ENCODE peak calls at places on chromosomes 4 and X, in seven cellular contexts. One of them, this sample, is unnamed.

GRCh38 chr4:211033-211511 is 86.8 kb downstream of the ZNF718 start:
- DNase-seq in cardiac muscle cell: no peak
- DNase-seq in HCT116: no peak
- DNase-seq in choroid plexus epithelial cell: no peak
- DNase-seq in HepG2: no peak
- DNase-seq in lower leg skin: no peak
- DNase-seq in adrenal gland: no peak
- DNase-seq in this sample: no peak

GRCh38 chrX:44352739-44353138 is 9.3 kb upstream of the EFHC2 start:
- DNase-seq in cardiac muscle cell: no peak
- DNase-seq in HCT116: no peak
- DNase-seq in choroid plexus epithelial cell: no peak
- DNase-seq in HepG2: no peak
- DNase-seq in lower leg skin: peak; percentile 20
- DNase-seq in adrenal gland: no peak
- DNase-seq in this sample: no peak

GRCh38 chr4:185792384-185793146 is 19.4 kb downstream of the SORBS2 start:
- DNase-seq in cardiac muscle cell: peak; percentile 46
- DNase-seq in HCT116: no peak
- DNase-seq in choroid plexus epithelial cell: peak; percentile 99
- DNase-seq in HepG2: peak; percentile 95
- DNase-seq in lower leg skin: no peak
- DNase-seq in adrenal gland: no peak
- DNase-seq in this sample: no peak

GRCh38 chr4:102569200-102569599 is 68.0 kb downstream of the NFKB1 start:
- DNase-seq in cardiac muscle cell: no peak
- DNase-seq in HCT116: no peak
- DNase-seq in choroid plexus epithelial cell: peak; percentile 74
- DNase-seq in HepG2: no peak
- DNase-seq in lower leg skin: no peak
- DNase-seq in adrenal gland: no peak
- DNase-seq in this sample: no peak

GRCh38 chr4:82362565-82362964 is 11.2 kb downstream of the HNRNPD start:
- DNase-seq in cardiac muscle cell: no peak
- DNase-seq in HCT116: no peak
- DNase-seq in choroid plexus epithelial cell: no peak
- DNase-seq in HepG2: no peak
- DNase-seq in lower leg skin: no peak
- DNase-seq in adrenal gland: no peak
- DNase-seq in this sample: no peak

GRCh38 chr4:13546855-13547562 is 2.7 kb upstream of the NKX3-2 start:
- DNase-seq in cardiac muscle cell: no peak
- DNase-seq in HCT116: no peak
- DNase-seq in choroid plexus epithelial cell: no peak
- DNase-seq in HepG2: no peak
- DNase-seq in lower leg skin: no peak
- DNase-seq in adrenal gland: no peak
- DNase-seq in this sample: peak; percentile 61

GRCh38 chr4:85658766-85659439 is 184.0 kb downstream of the ARHGAP24 start:
- DNase-seq in cardiac muscle cell: no peak
- DNase-seq in HCT116: no peak
- DNase-seq in choroid plexus epithelial cell: no peak
- DNase-seq in HepG2: no peak
- DNase-seq in lower leg skin: no peak
- DNase-seq in adrenal gland: no peak
- DNase-seq in this sample: no peak

GRCh38 chr4:127015616-127016015 is 617.1 kb upstream of the INTU start:
- DNase-seq in cardiac muscle cell: no peak
- DNase-seq in HCT116: no peak
- DNase-seq in choroid plexus epithelial cell: no peak
- DNase-seq in HepG2: no peak
- DNase-seq in lower leg skin: no peak
- DNase-seq in adrenal gland: no peak
- DNase-seq in this sample: no peak

GRCh38 chr4:12993923-12994322 is 490.2 kb downstream of the RAB28 start:
- DNase-seq in cardiac muscle cell: no peak
- DNase-seq in HCT116: no peak
- DNase-seq in choroid plexus epithelial cell: no peak
- DNase-seq in HepG2: no peak
- DNase-seq in lower leg skin: no peak
- DNase-seq in adrenal gland: no peak
- DNase-seq in this sample: no peak

GRCh38 chrX:140766024-140766611 is 56.6 kb downstream of the LINC00632 start:
- DNase-seq in cardiac muscle cell: peak; percentile 62
- DNase-seq in HCT116: no peak
- DNase-seq in choroid plexus epithelial cell: peak; percentile 72
- DNase-seq in HepG2: peak; percentile 27
- DNase-seq in lower leg skin: no peak
- DNase-seq in adrenal gland: peak; percentile 36
- DNase-seq in this sample: peak; percentile 19

GRCh38 chr4:2914220-2915126 is 48.7 kb downstream of the NOP14 start:
- DNase-seq in cardiac muscle cell: no peak
- DNase-seq in HCT116: no peak
- DNase-seq in choroid plexus epithelial cell: no peak
- DNase-seq in HepG2: no peak
- DNase-seq in lower leg skin: no peak
- DNase-seq in adrenal gland: no peak
- DNase-seq in this sample: no peak

GRCh38 chrX:151801980-151802379 is 67.4 kb downstream of the CNGA2 start:
- DNase-seq in cardiac muscle cell: no peak
- DNase-seq in HCT116: no peak
- DNase-seq in choroid plexus epithelial cell: no peak
- DNase-seq in HepG2: no peak
- DNase-seq in lower leg skin: no peak
- DNase-seq in adrenal gland: no peak
- DNase-seq in this sample: peak; percentile 18

GRCh38 chr4:115883862-115884261 is 770.4 kb upstream of the NDST4 start:
- DNase-seq in cardiac muscle cell: no peak
- DNase-seq in HCT116: no peak
- DNase-seq in choroid plexus epithelial cell: no peak
- DNase-seq in HepG2: no peak
- DNase-seq in lower leg skin: no peak
- DNase-seq in adrenal gland: no peak
- DNase-seq in this sample: no peak

GRCh38 chrX:150507251-150507856 is 61.1 kb upstream of the MTM1 start:
- DNase-seq in cardiac muscle cell: no peak
- DNase-seq in HCT116: no peak
- DNase-seq in choroid plexus epithelial cell: peak; percentile 20
- DNase-seq in HepG2: no peak
- DNase-seq in lower leg skin: peak; percentile 18
- DNase-seq in adrenal gland: peak; percentile 38
- DNase-seq in this sample: no peak
- H3K4me3 ChIP-seq in cardiac muscle cell: no peak overlapping the region
- H3K4me3 ChIP-seq in HCT116: no peak overlapping the region
- H3K4me3 ChIP-seq in choroid plexus epithelial cell: no peak overlapping the region
- H3K4me3 ChIP-seq in HepG2: no peak overlapping the region
- H3K4me3 ChIP-seq in lower leg skin: no peak overlapping the region
- H3K4me3 ChIP-seq in adrenal gland: no peak overlapping the region
- H3K4me3 ChIP-seq in this sample: no peak overlapping the region

DNA sequence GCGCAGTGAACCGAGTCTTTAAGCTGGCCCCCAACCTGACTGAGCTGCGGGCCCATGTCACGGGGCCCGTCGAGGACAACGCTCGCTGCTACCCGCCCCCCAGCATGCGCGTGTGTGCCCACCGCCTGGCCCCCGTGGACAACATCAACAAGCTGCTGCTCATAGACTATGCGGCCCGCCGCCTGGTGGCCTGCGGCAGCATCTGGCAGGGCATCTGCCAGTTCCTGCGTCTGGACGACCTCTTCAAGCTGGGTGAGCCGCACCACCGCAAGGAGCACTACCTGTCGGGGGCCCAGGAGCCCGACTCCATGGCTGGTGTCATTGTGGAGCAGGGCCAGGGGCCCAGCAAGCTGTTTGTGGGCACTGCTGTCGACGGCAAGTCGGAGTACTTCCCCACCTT is 2.2 kb downstream of the PLXNA3 start:
- DNase-seq in cardiac muscle cell: no peak
- DNase-seq in HCT116: no peak
- DNase-seq in choroid plexus epithelial cell: no peak
- DNase-seq in HepG2: no peak
- DNase-seq in lower leg skin: no peak
- DNase-seq in adrenal gland: no peak
- DNase-seq in this sample: peak; percentile 40
- H3K4me3 ChIP-seq in cardiac muscle cell: no peak overlapping the region
- H3K4me3 ChIP-seq in HCT116: no peak overlapping the region
- H3K4me3 ChIP-seq in choroid plexus epithelial cell: no peak overlapping the region
- H3K4me3 ChIP-seq in HepG2: no peak overlapping the region
- H3K4me3 ChIP-seq in lower leg skin: no peak overlapping the region
- H3K4me3 ChIP-seq in adrenal gland: no peak overlapping the region
- H3K4me3 ChIP-seq in this sample: no peak overlapping the region

DNA sequence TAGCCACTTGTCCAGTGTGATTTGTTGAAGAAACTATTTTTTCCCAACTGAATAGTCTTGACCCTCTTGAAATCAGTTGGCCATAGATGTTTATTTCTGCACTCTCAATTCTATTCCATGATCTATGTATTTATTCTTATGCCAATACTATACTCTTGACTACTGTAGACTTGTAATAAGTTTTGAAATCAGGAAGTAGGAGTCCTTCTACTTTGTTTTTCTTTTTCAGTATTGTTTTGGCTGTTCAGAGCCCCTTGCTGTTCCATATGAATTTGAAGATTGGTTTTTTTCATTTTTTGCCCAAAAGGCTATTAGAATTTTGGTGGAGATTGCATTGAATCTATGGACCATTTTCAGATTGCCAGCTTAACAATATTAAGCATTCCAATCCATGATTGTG is 10.2 kb downstream of the SAP30 start:
- DNase-seq in cardiac muscle cell: no peak
- DNase-seq in HCT116: no peak
- DNase-seq in choroid plexus epithelial cell: no peak
- DNase-seq in HepG2: no peak
- DNase-seq in lower leg skin: no peak
- DNase-seq in adrenal gland: no peak
- DNase-seq in this sample: no peak
- H3K4me3 ChIP-seq in cardiac muscle cell: no peak overlapping the region
- H3K4me3 ChIP-seq in HCT116: no peak overlapping the region
- H3K4me3 ChIP-seq in choroid plexus epithelial cell: no peak overlapping the region
- H3K4me3 ChIP-seq in HepG2: no peak overlapping the region
- H3K4me3 ChIP-seq in lower leg skin: no peak overlapping the region
- H3K4me3 ChIP-seq in adrenal gland: no peak overlapping the region
- H3K4me3 ChIP-seq in this sample: no peak overlapping the region

DNA sequence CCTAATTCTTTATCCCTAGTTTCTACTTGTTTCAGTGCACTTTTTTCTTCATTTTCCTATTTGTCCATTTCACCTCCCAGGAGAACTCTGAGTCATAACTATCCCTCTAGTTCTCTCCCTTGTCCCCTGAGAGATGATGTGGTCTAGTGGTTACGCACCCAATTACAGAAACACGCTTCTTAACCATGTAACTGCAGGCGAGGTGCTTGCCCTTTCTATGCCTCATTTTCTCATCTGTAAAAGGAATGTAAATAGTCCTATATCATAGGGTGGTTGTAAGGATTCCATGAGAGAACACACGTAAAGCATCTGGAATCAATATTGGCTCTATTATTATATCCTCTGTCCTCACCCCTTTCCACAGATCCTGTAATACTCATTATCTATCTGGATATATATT is 8.7 kb upstream of the GRPR start:
- DNase-seq in cardiac muscle cell: no peak
- DNase-seq in HCT116: no peak
- DNase-seq in choroid plexus epithelial cell: peak; percentile 84
- DNase-seq in HepG2: no peak
- DNase-seq in lower leg skin: no peak
- DNase-seq in adrenal gland: no peak
- DNase-seq in this sample: no peak
- H3K4me3 ChIP-seq in cardiac muscle cell: no peak overlapping the region
- H3K4me3 ChIP-seq in HCT116: no peak overlapping the region
- H3K4me3 ChIP-seq in choroid plexus epithelial cell: no peak overlapping the region
- H3K4me3 ChIP-seq in HepG2: no peak overlapping the region
- H3K4me3 ChIP-seq in lower leg skin: no peak overlapping the region
- H3K4me3 ChIP-seq in adrenal gland: no peak overlapping the region
- H3K4me3 ChIP-seq in this sample: no peak overlapping the region

GRCh38 chrX:20143111-20143510 is 1.5 kb upstream of the EIF1AX start:
- DNase-seq in cardiac muscle cell: no peak
- DNase-seq in HCT116: no peak
- DNase-seq in choroid plexus epithelial cell: no peak
- DNase-seq in HepG2: no peak
- DNase-seq in lower leg skin: no peak
- DNase-seq in adrenal gland: no peak
- DNase-seq in this sample: no peak
- H3K4me3 ChIP-seq in cardiac muscle cell: no peak overlapping the region
- H3K4me3 ChIP-seq in HCT116: peak overlapping the region; percentile 86
- H3K4me3 ChIP-seq in choroid plexus epithelial cell: no peak overlapping the region
- H3K4me3 ChIP-seq in HepG2: no peak overlapping the region
- H3K4me3 ChIP-seq in lower leg skin: no peak overlapping the region
- H3K4me3 ChIP-seq in adrenal gland: no peak overlapping the region
- H3K4me3 ChIP-seq in this sample: no peak overlapping the region